ENCODE peak calls at places on chromosomes 1 and 21, in eight cellular contexts. F is GM12891, C is GM12892, Z is H1, J is K562, A is breast epithelium, L is HepG2, K is vagina. N is an unnamed sample.
A peak's percentile ranks its signal among the peaks of the same experiment; 100 is the strongest.

GRCh38 chr1:116908821-116909510 is 750 bp upstream of the PTGFRN start:
- DNase-seq in F (no peak), C (no peak), Z (no peak), J (no peak), A (no peak), L (no peak), K (no peak), N (no peak)

GRCh38 chr1:40663324-40664166 is 1.9 kb downstream of the RIMS3 start:
- DNase-seq in F (no peak), C (no peak), Z (no peak), J (no peak), A (no peak), L (no peak), K (no peak), N (no peak)

GRCh38 chr1:26913754-26914619 is at the start of gene NR0B2:
- DNase-seq in F (no peak), C (no peak), Z (no peak), J (peak; percentile 67), A (no peak), L (peak; percentile 100), K (no peak), N (no peak)

GRCh38 chr1:53578358-53578757 is 119.2 kb downstream of the DMRTB1 start:
- DNase-seq in F (no peak), C (no peak), Z (no peak), J (no peak), A (no peak), L (no peak), K (no peak), N (no peak)

GRCh38 chr1:244269169-244269568 is 182.5 kb downstream of the ADSS2 start:
- DNase-seq in F (no peak), C (no peak), Z (no peak), J (no peak), A (no peak), L (no peak), K (peak; percentile 29), N (no peak)

GRCh38 chr21:38912355-38912619 is 106.6 kb downstream of the ETS2 start:
- DNase-seq in F (no peak), C (no peak), Z (no peak), J (no peak), A (no peak), L (no peak), K (no peak), N (no peak)

GRCh38 chr1:9794081-9794480 is 29.7 kb downstream of the CLSTN1 start:
- DNase-seq in F (no peak), C (no peak), Z (no peak), J (no peak), A (no peak), L (no peak), K (no peak), N (no peak)

GRCh38 chr1:180953291-180953747 is 40.6 kb downstream of the KIAA1614 start:
- DNase-seq in F (no peak), C (no peak), Z (no peak), J (no peak), A (peak; percentile 72), L (no peak), K (no peak), N (no peak)

GRCh38 chr1:205626216-205626615 is 5.6 kb downstream of the ELK4 start:
- DNase-seq in F (no peak), C (no peak), Z (no peak), J (no peak), A (no peak), L (no peak), K (no peak), N (no peak)

GRCh38 chr1:30645807-30646206 is 77.6 kb downstream of the MATN1 start:
- DNase-seq in F (no peak), C (no peak), Z (no peak), J (no peak), A (no peak), L (no peak), K (no peak), N (no peak)

GRCh38 chr21:34690041-34690792 is 21.4 kb downstream of the CLIC6 start:
- DNase-seq in F (no peak), C (no peak), Z (no peak), J (no peak), A (peak; percentile 69), L (no peak), K (no peak), N (no peak)

GRCh38 chr1:222240536-222241181 is 307.2 kb downstream of the HHIPL2 start:
- DNase-seq in F (no peak), C (no peak), Z (no peak), J (no peak), A (no peak), L (no peak), K (no peak), N (no peak)

GRCh38 chr1:23198373-23198772 is 18.9 kb downstream of the HTR1D start:
- DNase-seq in F (no peak), C (no peak), Z (no peak), J (no peak), A (no peak), L (no peak), K (no peak), N (no peak)

GRCh38 chr1:92484472-92485373 is 2.0 kb downstream of the GFI1 start:
- DNase-seq in F (peak; percentile 52), C (peak; percentile 43), Z (no peak), J (peak; percentile 15), A (no peak), L (no peak), K (no peak), N (no peak)

GRCh38 chr21:41488080-41488479 is 19.9 kb downstream of the TMPRSS2 start:
- DNase-seq in F (no peak), C (no peak), Z (no peak), J (no peak), A (no peak), L (no peak), K (no peak), N (no peak)
- TF ChIP-seq POLR2AphosphoS5 in F (no peak), C (no peak), Z (no peak), J (no peak), A (no peak), L (no peak), K (no peak), N (no peak)

DNA sequence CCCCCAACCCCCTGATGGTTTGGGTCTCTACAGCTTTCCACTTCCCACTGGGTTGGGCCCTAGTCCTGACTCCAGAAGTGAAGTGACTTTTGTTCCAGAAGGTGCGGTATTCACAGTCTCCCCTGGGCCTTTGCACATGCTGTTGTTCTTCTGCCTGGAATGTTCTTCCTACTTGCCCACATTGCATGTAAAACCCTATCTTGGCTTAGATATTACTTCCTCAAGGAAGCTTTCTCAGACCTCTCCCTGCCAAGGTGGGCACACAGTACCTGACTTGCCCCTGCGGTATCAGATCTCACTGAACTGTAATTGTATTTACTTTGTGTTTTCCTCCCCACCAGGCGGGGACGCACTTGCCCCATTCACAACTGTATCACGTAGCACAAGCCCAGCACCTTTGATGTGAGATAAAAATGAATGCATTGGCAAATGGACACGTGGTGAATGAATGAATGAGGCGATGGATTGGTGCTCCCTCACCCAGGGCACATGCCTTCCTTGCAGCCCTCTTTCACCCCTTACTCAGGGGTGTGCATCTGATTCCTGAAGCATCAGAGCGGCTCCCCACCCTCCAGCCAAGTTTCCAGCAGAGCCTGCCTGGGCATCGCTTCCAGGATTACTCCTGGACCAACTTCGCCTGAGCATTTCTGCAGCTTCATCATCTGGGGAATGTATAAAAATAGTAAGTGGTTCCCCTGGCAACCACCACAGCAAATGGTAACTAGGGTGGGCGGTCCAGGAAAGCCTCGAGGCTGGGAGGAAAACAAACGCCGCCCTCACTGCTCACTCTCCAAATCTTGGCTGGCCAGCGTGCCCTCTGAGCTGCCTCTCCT is 19.8 kb downstream of the NENF start:
- DNase-seq in F (no peak), C (no peak), Z (no peak), J (no peak), A (no peak), L (no peak), K (no peak), N (no peak)
- TF ChIP-seq POLR2AphosphoS5 in F (no peak), C (no peak), Z (no peak), J (no peak), A (no peak), L (no peak), K (no peak), N (no peak)

GRCh38 chr1:35178874-35179380 is 14.0 kb downstream of the SFPQ start:
- DNase-seq in F (no peak), C (no peak), Z (no peak), J (no peak), A (no peak), L (peak; percentile 85), K (no peak), N (no peak)
- TF ChIP-seq POLR2AphosphoS5 in F (peak; percentile 69), C (no peak), Z (peak; percentile 36), J (peak; percentile 46), A (no peak), L (no peak), K (no peak), N (no peak)

GRCh38 chr1:90725341-90725960 is 8.3 kb upstream of the BARHL2 start:
- DNase-seq in F (no peak), C (no peak), Z (no peak), J (no peak), A (no peak), L (no peak), K (no peak), N (no peak)
- TF ChIP-seq POLR2AphosphoS5 in F (no peak), C (no peak), Z (no peak), J (no peak), A (no peak), L (no peak), K (no peak), N (no peak)

GRCh38 chr1:17056586-17056985 is 2.8 kb upstream of the SDHB start:
- DNase-seq in F (no peak), C (no peak), Z (no peak), J (no peak), A (no peak), L (no peak), K (no peak), N (no peak)

GRCh38 chr1:17055801-17056200 is 2.0 kb upstream of the SDHB start:
- DNase-seq in F (no peak), C (no peak), Z (no peak), J (no peak), A (no peak), L (no peak), K (no peak), N (no peak)

GRCh38 chr1:17052038-17052437 is 1.8 kb downstream of the SDHB start:
- DNase-seq in F (no peak), C (no peak), Z (no peak), J (no peak), A (no peak), L (peak; percentile 24), K (no peak), N (no peak)

GRCh38 chr1:17053071-17053684 is 654 bp downstream of the SDHB start:
- DNase-seq in F (no peak), C (no peak), Z (no peak), J (peak; percentile 37), A (no peak), L (no peak), K (no peak), N (no peak)

GRCh38 chr1:17053685-17054410 is at the start of gene SDHB:
- DNase-seq in F (peak; percentile 95), C (peak; percentile 97), Z (peak; percentile 99), J (peak; percentile 99), A (peak; percentile 98), L (peak; percentile 94), K (peak; percentile 99), N (peak; percentile 98)
- TF ChIP-seq POLR2AphosphoS5 in F (peak; percentile 80), C (peak; percentile 81), Z (peak; percentile 39), J (peak; percentile 83), A (peak; percentile 91), L (peak; percentile 78), K (peak; percentile 99), N (peak; percentile 42)

N was measured in HL-60.